ENCODE peak calls at places on chromosomes 12 and 14, in ten cellular contexts. C, U, J, M, B, R, X, V, Q and Y are unnamed samples. For H3K4me1, the result is how much of the 10 kb centered on the place peaks cover.

GRCh38 chr12:38744056-38744455 is 161.3 kb downstream of the CPNE8 start:
- DNase-seq in C (no peak), U (no peak), J (no peak), M (no peak), B (no peak), R (no peak), X (no peak), V (no peak), Q (no peak), Y (no peak)

GRCh38 chr12:5912437-5913334 is 32.4 kb downstream of the ANO2 start:
- DNase-seq in C (no peak), U (no peak), J (peak), M (no peak), B (no peak), R (peak), X (no peak), V (no peak), Q (no peak), Y (no peak)

GRCh38 chr14:68512088-68512487 is 280.8 kb downstream of the ZFP36L1 start:
- DNase-seq in C (no peak), U (no peak), J (no peak), M (no peak), B (no peak), R (no peak), X (no peak), V (no peak), Q (no peak), Y (peak)

GRCh38 chr12:10205251-10205807 is 7.3 kb upstream of the GABARAPL1 start:
- DNase-seq in C (no peak), U (no peak), J (no peak), M (no peak), B (peak), R (no peak), X (no peak), V (no peak), Q (no peak), Y (no peak)

GRCh38 chr12:332581-333205 is 56.4 kb downstream of the KDM5A start:
- DNase-seq in C (no peak), U (no peak), J (no peak), M (no peak), B (peak), R (no peak), X (no peak), V (no peak), Q (no peak), Y (no peak)

GRCh38 chr14:94670692-94671285 is 58.6 kb downstream of the SERPINA3 start:
- DNase-seq in C (no peak), U (no peak), J (no peak), M (no peak), B (no peak), R (no peak), X (no peak), V (no peak), Q (no peak), Y (no peak)

GRCh38 chr12:133130808-133131128 is 341 bp downstream of the ZNF10 start:
- DNase-seq in C (peak), U (peak), J (no peak), M (no peak), B (no peak), R (peak), X (peak), V (peak), Q (peak), Y (peak)

GRCh38 chr12:117032593-117033381 is 66.4 kb downstream of the TESC start:
- DNase-seq in C (no peak), U (no peak), J (peak), M (no peak), B (no peak), R (no peak), X (peak), V (no peak), Q (peak), Y (no peak)

GRCh38 chr12:56103066-56103711 is 1.2 kb upstream of the PA2G4 start:
- DNase-seq in C (no peak), U (no peak), J (no peak), M (no peak), B (no peak), R (no peak), X (no peak), V (no peak), Q (no peak), Y (no peak)

DNA sequence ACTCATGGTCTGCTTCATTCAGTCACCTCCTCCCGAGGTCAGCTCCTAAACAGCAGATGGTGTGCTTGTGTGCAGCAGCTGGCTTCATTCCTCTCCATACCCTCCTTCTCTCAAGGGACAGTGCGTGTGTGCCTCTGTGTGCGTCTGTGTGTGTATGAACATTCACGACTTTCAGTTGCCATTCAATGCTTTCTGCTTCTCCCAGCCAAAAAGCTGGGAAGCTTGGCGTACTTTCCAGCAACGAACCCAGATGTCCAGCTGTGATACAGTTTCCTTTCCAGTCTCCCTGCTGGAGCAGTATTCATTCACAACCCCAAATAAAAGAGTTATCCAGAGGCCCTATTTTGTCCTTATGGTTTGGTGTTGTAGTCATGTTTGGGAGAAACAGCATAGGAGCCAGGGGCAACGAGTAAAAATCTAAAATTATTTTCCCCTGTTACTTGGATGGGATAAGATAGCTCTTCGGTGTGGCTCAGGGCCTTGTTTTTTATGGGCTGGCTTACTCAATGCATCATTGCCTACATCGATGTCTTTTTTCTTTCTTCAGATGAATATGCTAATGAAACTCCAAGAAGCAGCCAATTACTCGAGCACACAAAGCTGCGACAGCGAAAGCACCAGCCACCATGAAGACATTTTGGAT is 379.3 kb downstream of the NAV3 start:
- DNase-seq in C (no peak), U (peak), J (no peak), M (no peak), B (no peak), R (no peak), X (no peak), V (no peak), Q (no peak), Y (peak)
- H3K27ac ChIP-seq in C (peak), U (peak), J (no peak), M (no peak), B (no peak), R (no peak), X (no peak), V (no peak), Q (no peak), Y (peak)

DNA sequence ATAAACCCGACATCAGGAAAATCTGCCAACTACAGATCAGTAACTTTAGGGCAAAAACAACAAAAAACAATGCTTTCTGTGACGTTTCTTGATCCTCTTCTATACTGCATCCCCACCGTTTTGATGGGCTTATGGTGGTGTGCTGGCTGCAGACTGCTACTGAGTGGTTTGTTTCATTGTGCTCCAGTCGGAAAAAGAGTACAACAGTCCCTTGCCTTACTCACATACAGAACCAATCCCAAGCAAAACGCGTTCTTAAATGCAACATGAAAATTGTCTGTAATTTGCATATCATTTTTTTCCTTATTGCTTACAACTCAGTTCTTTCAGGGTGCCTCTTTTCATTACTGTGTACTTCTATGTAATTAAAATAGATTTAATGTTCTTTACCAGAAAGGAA is 2.3 kb downstream of the ETV6 start:
- DNase-seq in C (no peak), U (no peak), J (no peak), M (no peak), B (no peak), R (no peak), X (no peak), V (no peak), Q (no peak), Y (no peak)
- H3K4me1 ChIP-seq in C (under half), U (under half), J (under half), M (under half), B (under half), R (under half), X (under half), V (under half), Q (under half), Y (half or more)

GRCh38 chr12:91991397-91992187 is 154.1 kb downstream of the BTG1 start:
- DNase-seq in C (no peak), U (no peak), J (no peak), M (peak), B (no peak), R (no peak), X (no peak), V (no peak), Q (no peak), Y (no peak)
- TF ChIP-seq CTCF in C (no peak), U (no peak), J (no peak), M (peak), B (peak), R (no peak), X (no peak), V (no peak), Q (no peak), Y (no peak)

GRCh38 chr14:98136019-98136418 is 1136.0 kb downstream of the BCL11B start:
- DNase-seq in C (no peak), U (no peak), J (no peak), M (no peak), B (no peak), R (no peak), X (peak), V (no peak), Q (no peak), Y (no peak)

GRCh38 chr14:98138666-98139065 is 1133.3 kb downstream of the BCL11B start:
- DNase-seq in C (no peak), U (no peak), J (peak), M (no peak), B (no peak), R (peak), X (no peak), V (no peak), Q (no peak), Y (no peak)

GRCh38 chr14:98140862-98141261 is 1131.1 kb downstream of the BCL11B start:
- DNase-seq in C (no peak), U (no peak), J (no peak), M (no peak), B (no peak), R (no peak), X (no peak), V (no peak), Q (no peak), Y (no peak)

GRCh38 chr14:98136420-98136819 is 1135.6 kb downstream of the BCL11B start:
- DNase-seq in C (no peak), U (no peak), J (no peak), M (no peak), B (no peak), R (no peak), X (no peak), V (no peak), Q (no peak), Y (no peak)

GRCh38 chr14:98137626-98138025 is 1134.4 kb downstream of the BCL11B start:
- DNase-seq in C (no peak), U (no peak), J (no peak), M (no peak), B (no peak), R (no peak), X (no peak), V (no peak), Q (no peak), Y (no peak)
- H3K27ac ChIP-seq in C (no peak), U (no peak), J (no peak), M (no peak), B (no peak), R (no peak), X (no peak), V (no peak), Q (no peak), Y (no peak)

GRCh38 chr14:64885555-64885954 is 5.8 kb upstream of the SPTB start:
- DNase-seq in C (no peak), U (no peak), J (no peak), M (no peak), B (no peak), R (no peak), X (no peak), V (no peak), Q (no peak), Y (no peak)
- H3K4me1 ChIP-seq in C (under half), U (under half), J (under half), M (under half), B (under half), R (under half), X (under half), V (under half), Q (under half), Y (under half)

DNA sequence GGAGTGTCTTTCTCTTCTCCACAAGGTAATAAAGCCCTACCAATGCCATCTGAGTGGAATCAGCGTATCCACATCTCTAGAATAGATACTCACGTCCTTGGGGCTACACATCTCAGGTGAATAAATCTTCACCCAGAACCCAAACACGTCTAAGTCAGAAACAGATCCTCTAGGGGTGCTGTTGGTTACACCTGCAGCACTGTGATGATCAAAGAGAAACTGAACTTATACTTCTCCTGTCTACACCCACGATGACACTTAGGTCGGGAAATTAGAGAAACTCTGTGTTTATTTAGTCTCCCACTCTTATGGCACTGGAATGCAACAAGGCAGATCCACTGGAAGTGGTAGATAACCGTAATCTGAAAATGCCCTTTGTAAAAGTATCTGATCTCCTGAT is 46.2 kb downstream of the WIF1 start:
- DNase-seq in C (no peak), U (no peak), J (no peak), M (no peak), B (no peak), R (no peak), X (no peak), V (no peak), Q (no peak), Y (no peak)
- TF ChIP-seq CTCF in C (no peak), U (no peak), J (peak), M (peak), B (peak), R (no peak), X (no peak), V (no peak), Q (no peak), Y (no peak)

GRCh38 chr12:113136128-113136989 is 798 bp upstream of the RASAL1 start:
- DNase-seq in C (no peak), U (no peak), J (no peak), M (no peak), B (no peak), R (no peak), X (no peak), V (no peak), Q (no peak), Y (no peak)
- H3K27ac ChIP-seq in C (no peak), U (no peak), J (no peak), M (no peak), B (no peak), R (no peak), X (no peak), V (no peak), Q (no peak), Y (no peak)

DNA sequence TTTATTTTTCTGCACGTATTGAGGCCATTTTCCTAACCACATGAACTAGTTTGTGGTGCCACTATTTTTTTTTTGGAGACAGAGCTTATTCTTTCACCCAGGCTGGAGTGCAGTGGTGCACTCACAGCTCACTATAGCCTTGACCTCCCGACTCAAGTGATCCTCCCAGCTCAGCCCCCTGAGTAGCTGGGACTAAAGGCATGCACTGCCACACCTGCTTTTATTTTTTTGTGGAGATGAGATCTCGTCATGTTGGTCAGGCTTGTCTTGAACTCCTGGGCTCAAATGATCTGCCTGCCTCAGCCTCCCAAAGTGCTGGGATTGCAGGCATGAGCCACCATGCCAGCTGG is 60.1 kb downstream of the DIP2B start:
- DNase-seq in C (no peak), U (no peak), J (no peak), M (no peak), B (no peak), R (no peak), X (no peak), V (no peak), Q (no peak), Y (no peak)
- H3K4me1 ChIP-seq in C (under half), U (under half), J (under half), M (under half), B (under half), R (under half), X (under half), V (under half), Q (under half), Y (half or more)